ENCODE peak calls at places on chromosomes 16 and 17, in seven cellular contexts. W, D, N, X, U, Z and C are unnamed samples.

GRCh38 chr17:34567665-34568064 is 11.7 kb upstream of the TMEM132E start:
- DNase-seq in X (no peak), W (no peak), Z (no peak), D (no peak), U (no peak), N (peak), C (no peak)

GRCh38 chr16:27449434-27450188 is 47.6 kb downstream of the IL21R start:
- DNase-seq in U (no peak), X (no peak), D (no peak), N (no peak), W (no peak), Z (no peak), C (no peak)

GRCh38 chr17:83145831-83146230 is 66.4 kb downstream of the METRNL start:
- DNase-seq in W (no peak), Z (no peak), U (no peak), N (no peak), D (no peak), X (no peak), C (no peak)

GRCh38 chr17:76159157-76159556 is 18.1 kb upstream of the FOXJ1 start:
- DNase-seq in N (no peak), Z (no peak), D (no peak), X (no peak), U (no peak), W (no peak), C (no peak)

GRCh38 chr16:82651921-82652601 is 25.3 kb downstream of the CDH13 start:
- DNase-seq in U (no peak), X (no peak), D (no peak), W (no peak), N (no peak), Z (no peak), C (peak)

GRCh38 chr17:80327518-80327917 is 66.9 kb downstream of the RNF213 start:
- DNase-seq in D (no peak), N (no peak), Z (no peak), X (no peak), W (no peak), U (no peak), C (no peak)

GRCh38 chr17:652310-652709 is 62.3 kb downstream of the VPS53 start:
- DNase-seq in X (no peak), D (no peak), W (no peak), N (no peak), Z (no peak), U (no peak), C (no peak)

GRCh38 chr17:83175551-83176271 is 96.3 kb downstream of the METRNL start:
- DNase-seq in Z (no peak), W (no peak), U (no peak), N (no peak), X (no peak), D (no peak), C (no peak)

GRCh38 chr17:17151962-17152361 is 54.2 kb downstream of the PLD6 start:
- DNase-seq in U (no peak), Z (no peak), W (peak), D (no peak), X (no peak), N (no peak), C (peak)

GRCh38 chr17:27414271-27414670 is 42.0 kb upstream of the KSR1 start:
- DNase-seq in N (no peak), X (no peak), U (no peak), Z (no peak), W (peak), D (no peak), C (peak)

GRCh38 chr16:10088380-10088793 is 93.8 kb downstream of the GRIN2A start:
- DNase-seq in Z (no peak), N (no peak), D (no peak), U (no peak), W (no peak), X (no peak), C (no peak)

GRCh38 chr16:57763290-57764005 is 27.9 kb downstream of the KATNB1 start:
- DNase-seq in Z (no peak), U (no peak), D (no peak), N (no peak), W (no peak), X (no peak), C (no peak)

GRCh38 chr16:66872524-66872923 is 7.8 kb upstream of the PDP2 start:
- DNase-seq in N (no peak), W (no peak), U (no peak), Z (no peak), X (no peak), D (no peak), C (peak)

GRCh38 chr17:39664581-39665561 is at the start of gene TCAP:
- DNase-seq in W (no peak), N (no peak), U (no peak), X (no peak), D (no peak), Z (no peak), C (no peak)

GRCh38 chr16:88009566-88010342 is 58.5 kb downstream of the BANP start:
- DNase-seq in X (no peak), Z (no peak), U (no peak), W (peak), N (no peak), D (no peak), C (no peak)

GRCh38 chr16:85668676-85669424 is 19.9 kb downstream of the GINS2 start:
- DNase-seq in D (no peak), X (no peak), W (no peak), U (no peak), N (no peak), Z (no peak), C (no peak)

GRCh38 chr16:31128711-31129567 is 6.6 kb downstream of the PRSS8 start:
- DNase-seq in N (no peak), Z (no peak), U (no peak), D (no peak), X (no peak), W (no peak), C (no peak)

GRCh38 chr17:43338886-43339516 is 59.8 kb upstream of the ARL4D start:
- DNase-seq in Z (peak), D (no peak), X (no peak), N (peak), W (no peak), U (peak), C (peak)

GRCh38 chr17:1486802-1487695 is 5.4 kb downstream of the MYO1C start:
- DNase-seq in D (peak), X (no peak), Z (peak), W (no peak), N (peak), U (peak), C (peak)

GRCh38 chr17:78992542-78993212 is 13.0 kb upstream of the LGALS3BP start:
- DNase-seq in X (no peak), W (no peak), U (no peak), Z (no peak), N (no peak), D (no peak), C (no peak)

GRCh38 chr17:4811471-4811870 is 4.5 kb downstream of the PLD2 start:
- DNase-seq in X (no peak), Z (peak), U (no peak), D (no peak), W (no peak), N (no peak), C (no peak)

GRCh38 chr17:82058855-82059249 is 6.8 kb downstream of the DUS1L start:
- DNase-seq in W (no peak), X (no peak), N (no peak), D (no peak), Z (no peak), U (no peak), C (no peak)

GRCh38 chr17:71613996-71614395 is 506.8 kb upstream of the SOX9 start:
- DNase-seq in Z (no peak), N (no peak), D (no peak), U (no peak), X (no peak), W (no peak), C (no peak)

GRCh38 chr17:1958134-1958881 is 66.8 kb downstream of the RTN4RL1 start:
- DNase-seq in Z (no peak), X (no peak), N (no peak), W (no peak), U (no peak), D (no peak), C (no peak)

DNA sequence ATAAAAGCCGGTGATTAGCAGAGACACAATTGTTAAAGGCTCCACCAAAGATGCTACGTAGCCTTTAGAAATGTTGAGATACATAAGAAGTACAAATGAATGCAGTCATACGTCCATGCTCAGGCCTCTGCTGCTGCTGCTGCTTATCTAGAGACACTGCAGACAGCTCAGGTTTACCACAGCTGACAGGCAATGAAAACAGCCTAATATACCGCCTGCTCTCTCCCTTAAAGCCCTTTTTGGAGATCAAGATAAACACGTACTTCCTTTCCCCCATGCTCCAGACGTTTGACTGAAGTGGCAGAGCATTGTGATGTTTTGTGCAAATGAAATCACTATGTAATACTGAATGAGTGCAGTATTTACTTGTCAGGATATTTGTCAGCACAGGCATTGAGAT is 185.3 kb downstream of the AATF start:
- DNase-seq in Z (no peak), W (peak), X (no peak), U (no peak), D (no peak), N (no peak), C (peak)
- H3K18ac ChIP-seq in Z (no peak), W (no peak), X (no peak), U (no peak), D (no peak), N (no peak), C (no peak)

GRCh38 chr16:48448799-48449481 is 63.7 kb upstream of the SIAH1 start:
- DNase-seq in Z (no peak), W (no peak), X (no peak), N (no peak), U (no peak), D (no peak), C (no peak)

GRCh38 chr16:48451323-48451722 is 66.1 kb upstream of the SIAH1 start:
- DNase-seq in U (no peak), W (no peak), N (no peak), D (no peak), Z (no peak), X (no peak), C (no peak)

GRCh38 chr16:48452991-48453760 is 68.0 kb upstream of the SIAH1 start:
- DNase-seq in X (no peak), Z (no peak), D (no peak), W (no peak), U (no peak), N (no peak), C (no peak)

GRCh38 chr16:48450367-48450766 is 65.2 kb upstream of the SIAH1 start:
- DNase-seq in X (no peak), N (no peak), W (peak), Z (no peak), D (no peak), U (no peak), C (no peak)

DNA sequence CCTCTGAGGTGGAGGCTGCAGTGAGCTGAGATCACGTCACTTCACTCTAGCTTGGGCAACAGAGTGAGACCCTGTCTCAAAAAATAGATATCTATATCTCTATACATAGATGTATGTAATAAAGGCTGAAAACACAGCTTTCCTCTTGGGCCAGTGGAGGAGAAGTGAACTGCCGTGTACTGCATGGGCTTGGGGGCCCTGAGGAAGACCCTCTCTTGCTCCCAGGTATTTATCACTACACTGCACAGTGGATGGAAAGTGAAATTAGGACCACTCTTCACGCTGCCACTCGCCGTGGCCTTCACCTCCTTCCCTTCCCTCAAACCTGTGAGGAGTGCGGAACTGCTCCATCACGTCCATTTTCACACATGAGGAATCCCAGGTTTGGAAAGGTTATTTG is 68.8 kb upstream of the SIAH1 start:
- DNase-seq in N (no peak), D (no peak), X (no peak), W (no peak), U (no peak), Z (no peak), C (no peak)
- H3K18ac ChIP-seq in N (no peak), D (no peak), X (no peak), W (no peak), U (no peak), Z (no peak), C (no peak)

DNA sequence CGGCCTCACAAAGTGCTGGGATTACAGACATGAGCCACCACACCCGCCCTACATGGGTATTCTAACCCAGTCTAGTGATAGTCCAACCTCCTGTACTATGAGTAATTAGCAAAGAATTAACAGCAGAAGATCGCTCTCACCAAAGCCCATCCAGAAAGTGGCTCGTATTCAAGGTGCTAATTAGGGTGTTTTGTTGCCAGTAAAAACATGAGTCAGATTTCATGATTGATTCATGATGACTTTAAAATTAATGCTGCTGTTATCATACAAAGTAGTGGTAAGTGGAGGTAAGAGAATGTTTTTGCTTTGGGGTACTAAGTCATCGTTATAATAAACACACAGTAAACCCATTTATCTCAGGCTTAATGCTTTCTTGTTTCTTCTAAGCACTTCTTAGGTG is 428.8 kb downstream of the WWOX start:
- DNase-seq in Z (no peak), X (no peak), U (no peak), W (no peak), N (no peak), D (no peak), C (no peak)
- H3K18ac ChIP-seq in Z (no peak), X (no peak), U (no peak), W (no peak), N (no peak), D (no peak), C (no peak)

DNA sequence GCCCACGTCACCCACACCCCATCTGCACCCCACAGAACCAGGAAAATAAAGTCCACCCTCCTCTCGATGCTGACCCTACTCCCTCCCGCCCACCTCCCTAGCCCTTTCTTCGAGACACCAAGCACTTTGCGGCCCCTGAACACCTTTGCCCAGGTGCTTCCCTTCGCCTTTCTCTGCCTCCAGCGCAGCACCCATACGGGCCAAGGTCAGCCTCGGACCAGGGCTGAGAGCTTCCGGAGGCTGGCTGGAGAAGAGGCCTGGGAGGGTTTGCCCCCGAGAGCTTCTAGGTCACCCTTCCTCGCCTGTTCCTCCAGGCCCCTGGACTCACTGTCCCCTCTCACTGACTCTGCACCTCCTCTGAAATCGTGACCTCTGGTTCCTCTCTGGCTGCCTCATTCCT is 2.7 kb upstream of the NHERF2 start:
- DNase-seq in Z (no peak), U (no peak), D (no peak), W (no peak), N (no peak), X (no peak), C (no peak)
- H3K18ac ChIP-seq in Z (no peak), U (no peak), D (peak), W (no peak), N (no peak), X (peak), C (peak)

DNA sequence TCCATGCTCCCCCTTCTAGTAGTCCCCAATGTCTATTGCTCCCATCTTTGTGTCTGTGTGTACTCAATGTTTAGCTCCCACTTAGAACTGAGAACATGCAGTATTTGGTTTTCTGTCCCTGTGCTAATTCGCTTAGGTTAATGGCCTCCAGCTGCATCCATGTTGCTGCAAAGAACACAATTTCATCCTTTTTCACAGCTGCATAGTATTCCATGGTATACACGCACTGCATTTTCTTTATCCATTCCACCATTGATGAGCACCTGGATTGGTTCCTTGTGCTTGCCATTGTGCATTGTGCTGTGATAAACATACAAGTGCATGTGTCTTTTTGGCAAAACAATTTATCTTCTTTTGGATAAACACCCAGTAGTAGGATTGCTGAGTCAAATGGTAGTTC is 77.0 kb upstream of the HSBP1 start:
- DNase-seq in Z (no peak), N (no peak), X (no peak), W (no peak), D (no peak), U (no peak), C (no peak)
- H3K18ac ChIP-seq in Z (no peak), N (no peak), X (no peak), W (no peak), D (no peak), U (no peak), C (no peak)

DNA sequence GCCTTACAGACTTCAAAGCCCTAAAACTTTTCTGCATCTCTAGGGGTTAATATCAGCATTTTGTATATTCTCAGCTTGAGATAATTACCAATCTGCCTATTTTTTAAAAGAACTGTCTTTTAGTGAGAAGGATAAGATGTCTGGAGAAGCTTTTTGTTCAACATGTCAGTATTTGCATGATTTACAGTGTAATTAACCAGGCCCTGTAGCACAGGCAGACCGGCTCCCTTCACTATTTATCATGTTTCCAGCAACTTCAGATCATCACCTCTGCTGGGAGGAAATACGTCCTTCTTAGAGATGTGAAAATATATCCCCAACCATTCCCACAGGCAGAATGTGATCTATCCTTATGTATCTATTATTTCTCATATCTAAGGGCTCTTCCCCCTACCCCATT is 8.6 kb upstream of the DDX52 start:
- DNase-seq in X (no peak), W (no peak), Z (no peak), U (no peak), D (no peak), N (no peak), C (no peak)
- H3K18ac ChIP-seq in X (no peak), W (no peak), Z (no peak), U (no peak), D (no peak), N (no peak), C (no peak)

GRCh38 chr17:49896860-49897259 is 49.0 kb upstream of the TAC4 start:
- DNase-seq in N (no peak), X (no peak), D (no peak), W (no peak), U (no peak), Z (peak), C (no peak)

GRCh38 chr17:49896222-49896621 is 48.4 kb upstream of the TAC4 start:
- DNase-seq in Z (peak), U (no peak), D (no peak), X (no peak), N (no peak), W (no peak), C (no peak)

GRCh38 chr17:49891694-49892389 is 44.0 kb upstream of the TAC4 start:
- DNase-seq in D (no peak), N (no peak), W (no peak), U (no peak), Z (no peak), X (no peak), C (no peak)

GRCh38 chr17:49895812-49896211 is 47.9 kb upstream of the TAC4 start:
- DNase-seq in U (no peak), D (no peak), X (no peak), N (no peak), Z (no peak), W (no peak), C (no peak)

DNA sequence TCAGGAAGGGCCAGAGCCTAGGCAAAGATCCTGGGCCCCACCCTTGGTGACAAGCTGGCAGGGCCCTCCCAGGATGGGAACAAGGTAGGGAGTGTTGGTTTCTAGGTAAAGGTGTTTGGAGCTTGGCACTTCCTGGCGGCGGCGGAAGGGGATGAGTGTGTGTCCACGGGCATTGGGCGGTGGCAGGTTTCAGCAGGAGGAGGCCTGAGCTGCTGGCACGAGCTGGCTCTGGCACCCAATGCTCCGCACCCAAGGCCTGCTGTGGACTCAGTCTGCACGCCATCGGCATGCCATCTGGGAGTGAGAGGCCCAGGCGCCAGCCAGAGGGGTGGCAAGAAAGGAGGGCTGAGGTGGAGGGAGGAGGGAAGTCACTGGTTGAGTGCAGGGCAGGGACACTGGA is 46.9 kb upstream of the TAC4 start:
- DNase-seq in Z (no peak), N (no peak), U (no peak), D (no peak), X (no peak), W (no peak), C (no peak)
- H3K18ac ChIP-seq in Z (peak), N (no peak), U (no peak), D (peak), X (no peak), W (no peak), C (no peak)

GRCh38 chr16:30061195-30061554 is 4.4 kb upstream of the ALDOA start:
- DNase-seq in W (no peak), N (no peak), Z (no peak), X (no peak), D (no peak), U (no peak), C (no peak)
- H3K18ac ChIP-seq in W (no peak), N (no peak), Z (no peak), X (no peak), D (no peak), U (no peak), C (no peak)